ENCODE peak calls at places on chromosome 3, in seven cellular contexts. E, Y, L, K, X, O and H are unnamed samples.

GRCh38 chr3:50950591-50950990 is 275.9 kb downstream of the DOCK3 start:
- DNase-seq in Y (no peak), K (no peak), E (no peak), O (no peak), X (no peak), L (no peak), H (no peak)

GRCh38 chr3:127848131-127849129 is 26.1 kb upstream of the MGLL start:
- DNase-seq in X (peak; percentile 52), K (no peak), Y (no peak), O (no peak), E (no peak), L (no peak), H (peak; percentile 30)

GRCh38 chr3:161295325-161295724 is 74.2 kb downstream of the NMD3 start:
- DNase-seq in X (no peak), E (no peak), K (no peak), O (no peak), Y (no peak), L (no peak), H (no peak)

GRCh38 chr3:18649666-18650363 is 224.7 kb upstream of the SATB1 start:
- DNase-seq in E (no peak), X (no peak), K (no peak), Y (no peak), L (no peak), O (no peak), H (no peak)

GRCh38 chr3:58608648-58609047 is 31.5 kb upstream of the FAM107A start:
- DNase-seq in X (no peak), E (no peak), K (no peak), L (no peak), Y (no peak), O (no peak), H (no peak)

GRCh38 chr3:50205719-50206276 is 727 bp downstream of the SLC38A3 start:
- DNase-seq in X (no peak), O (no peak), K (peak; percentile 57), L (peak; percentile 80), E (no peak), Y (no peak), H (no peak)

GRCh38 chr3:74348421-74348820 is 266.0 kb downstream of the CNTN3 start:
- DNase-seq in O (no peak), X (no peak), L (no peak), K (no peak), Y (no peak), E (no peak), H (no peak)

GRCh38 chr3:42473083-42473932 is 29.1 kb upstream of the VIPR1 start:
- DNase-seq in Y (peak; percentile 75), E (no peak), K (peak; percentile 74), O (no peak), L (no peak), X (no peak), H (no peak)

GRCh38 chr3:126488886-126489569 is 13.3 kb upstream of the ZXDC start:
- DNase-seq in Y (no peak), E (no peak), O (no peak), X (no peak), L (no peak), K (no peak), H (no peak)

GRCh38 chr3:24235121-24235520 is 259.5 kb downstream of the THRB start:
- DNase-seq in L (no peak), X (no peak), Y (no peak), K (no peak), E (no peak), O (no peak), H (no peak)

GRCh38 chr3:156033428-156033827 is 87.0 kb upstream of the KCNAB1 start:
- DNase-seq in Y (no peak), E (no peak), K (no peak), X (no peak), O (no peak), L (peak; percentile 3), H (no peak)

GRCh38 chr3:117019082-117019713 is 309.6 kb downstream of the TUSC7 start:
- DNase-seq in L (peak; percentile 87), E (peak; percentile 36), X (peak; percentile 56), Y (peak; percentile 41), K (peak; percentile 64), O (peak; percentile 73), H (peak; percentile 67)

GRCh38 chr3:150237490-150237889 is 170.6 kb upstream of the TSC22D2 start:
- DNase-seq in E (no peak), X (no peak), K (no peak), L (no peak), O (no peak), Y (no peak), H (no peak)

GRCh38 chr3:72336821-72337479 is 511.3 kb downstream of the SHQ1 start:
- DNase-seq in E (no peak), K (peak; percentile 79), O (peak; percentile 67), L (peak; percentile 52), Y (peak; percentile 65), X (no peak), H (peak; percentile 70)

GRCh38 chr3:157767602-157768001 is 264.4 kb upstream of the VEPH1 start:
- DNase-seq in O (no peak), L (no peak), X (no peak), K (no peak), Y (no peak), E (no peak), H (no peak)

GRCh38 chr3:101950510-101950909 is 101.2 kb downstream of the NFKBIZ start:
- DNase-seq in K (no peak), O (no peak), X (no peak), Y (peak; percentile 37), L (no peak), E (no peak), H (no peak)

GRCh38 chr3:135213213-135213612 is 418.2 kb downstream of the EPHB1 start:
- DNase-seq in X (no peak), Y (no peak), K (no peak), L (no peak), O (no peak), E (no peak), H (no peak)

GRCh38 chr3:195802261-195802701 is 9.4 kb downstream of the MUC4 start:
- DNase-seq in X (no peak), Y (no peak), K (no peak), O (no peak), L (no peak), E (no peak), H (no peak)

GRCh38 chr3:190340071-190340470 is 17.8 kb upstream of the CLDN1 start:
- DNase-seq in O (no peak), E (no peak), L (no peak), X (no peak), K (no peak), Y (no peak), H (no peak)

GRCh38 chr3:179921500-179921899 is 115.2 kb downstream of the PEX5L start:
- DNase-seq in E (no peak), X (no peak), O (no peak), L (no peak), K (no peak), Y (no peak), H (no peak)

DNA sequence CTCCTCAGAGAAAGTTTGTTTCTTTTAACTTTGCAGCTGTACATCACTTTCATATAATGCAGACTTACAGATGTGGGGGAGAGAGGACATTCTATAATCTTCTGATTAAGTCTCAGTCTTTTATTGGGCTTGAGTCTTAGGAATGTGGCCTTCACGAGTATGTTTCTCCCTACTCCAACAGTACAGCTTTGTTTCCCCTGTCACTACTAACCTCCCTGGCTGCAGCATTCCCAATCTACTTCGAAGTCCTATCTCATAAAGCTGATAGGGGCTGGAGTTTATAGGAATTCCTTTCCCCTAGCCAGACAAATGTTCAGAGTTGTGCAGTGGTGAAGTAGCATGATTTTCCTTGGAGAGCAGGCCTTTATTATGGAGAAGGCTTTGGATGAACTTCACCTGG is 82.2 kb upstream of the CBLB start:
- DNase-seq in K (no peak), X (no peak), O (no peak), Y (no peak), L (peak; percentile 10), E (no peak), H (no peak)
- H3K27ac ChIP-seq in K (no peak overlapping the region), X (no peak overlapping the region), O (no peak overlapping the region), Y (no peak overlapping the region), L (no peak overlapping the region), E (no peak overlapping the region), H (no peak overlapping the region)

GRCh38 chr3:136250226-136250861 is at the start of gene PCCB:
- DNase-seq in E (peak; percentile 81), O (peak; percentile 95), Y (peak; percentile 94), L (peak; percentile 96), K (peak; percentile 96), X (peak; percentile 91), H (peak; percentile 89)

GRCh38 chr3:136249091-136249490 is 1.0 kb upstream of the PCCB start:
- DNase-seq in Y (no peak), L (no peak), K (no peak), X (no peak), E (no peak), O (no peak), H (no peak)

GRCh38 chr3:136250862-136251460 is 821 bp downstream of the PCCB start:
- DNase-seq in E (no peak), L (peak; percentile 47), Y (peak; percentile 72), X (peak; percentile 29), O (peak; percentile 66), K (peak; percentile 65), H (peak; percentile 51)

GRCh38 chr3:136251511-136251910 is 1.4 kb downstream of the PCCB start:
- DNase-seq in K (no peak), E (no peak), Y (no peak), O (peak; percentile 14), L (no peak), X (no peak), H (no peak)

GRCh38 chr3:136249593-136250225 is 431 bp upstream of the PCCB start:
- DNase-seq in L (no peak), E (no peak), K (no peak), O (no peak), X (no peak), Y (no peak), H (no peak)
- H3K27ac ChIP-seq in L (peak overlapping the region; percentile 95), E (peak overlapping the region; percentile 93), K (peak overlapping the region; percentile 92), O (peak overlapping the region; percentile 86), X (peak overlapping the region; percentile 94), Y (peak overlapping the region; percentile 17), H (peak overlapping the region; percentile 93)

GRCh38 chr3:185758912-185759311 is 65.9 kb downstream of the IGF2BP2 start:
- DNase-seq in K (no peak), L (no peak), E (no peak), O (no peak), X (no peak), Y (no peak), H (no peak)
- H3K27ac ChIP-seq in K (peak overlapping the region; percentile 45), L (no peak overlapping the region), E (no peak overlapping the region), O (no peak overlapping the region), X (no peak overlapping the region), Y (no peak overlapping the region), H (no peak overlapping the region)

DNA sequence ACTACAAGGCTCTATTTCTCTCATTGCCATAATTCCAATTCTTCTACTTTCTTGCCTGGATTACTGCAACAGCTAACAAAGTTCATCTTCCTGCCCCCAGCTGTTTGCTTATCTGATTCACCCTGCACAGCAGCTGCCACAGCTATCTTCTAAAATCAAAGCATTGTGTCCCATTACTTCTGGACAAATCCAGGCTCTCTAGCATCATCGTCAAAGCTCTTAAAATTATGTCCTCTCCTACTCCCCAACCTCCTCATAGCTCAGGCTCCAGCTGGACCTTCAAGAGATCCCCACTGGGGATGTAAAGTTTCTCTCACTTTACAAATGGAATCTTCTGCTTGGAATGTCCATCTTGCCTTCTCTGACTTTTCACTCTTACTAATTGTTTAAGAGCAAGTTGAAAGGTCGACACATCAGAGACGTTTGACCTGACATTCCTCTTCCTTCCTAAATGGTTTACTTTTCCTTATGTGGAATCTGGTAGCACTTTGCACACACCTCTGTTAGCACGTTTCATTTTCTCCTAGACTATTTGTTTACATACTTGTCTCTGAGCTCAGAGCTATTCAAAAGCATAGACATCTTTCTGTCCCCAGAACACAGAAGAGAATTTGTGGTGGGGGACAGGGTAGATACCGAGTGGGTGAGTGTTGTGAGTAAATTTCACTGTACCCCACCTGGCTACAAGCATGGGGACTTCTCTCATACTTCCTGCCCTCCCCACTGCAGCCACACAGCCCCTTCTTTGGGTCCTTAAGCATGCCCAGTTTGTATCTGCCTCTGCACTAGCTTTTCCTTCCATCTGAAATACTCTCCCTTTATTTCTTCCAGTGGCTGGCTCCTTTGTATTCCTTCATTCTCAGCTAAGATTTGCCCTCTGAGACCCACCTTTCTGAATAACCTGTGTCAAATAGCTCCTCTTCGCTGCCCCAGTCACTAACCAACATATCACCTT is 77.9 kb downstream of the SERPINI1 start:
- DNase-seq in K (no peak), E (no peak), X (no peak), Y (no peak), L (no peak), O (no peak), H (no peak)
- H3K27ac ChIP-seq in K (peak overlapping the region; percentile 56), E (no peak overlapping the region), X (peak overlapping the region; percentile 60), Y (peak overlapping the region; percentile 40), L (no peak overlapping the region), O (no peak overlapping the region), H (no peak overlapping the region)